ENCODE peak calls at places on chromosomes 13 and 19, in five cellular contexts. Y, N, O, Z and F are unnamed samples.

GRCh38 chr19:18045307-18046013 is 37.5 kb downstream of the ARRDC2 start:
- DNase-seq in Y (no peak), N (no peak), O (no peak), Z (no peak), F (no peak)

GRCh38 chr13:52405767-52406494 is at the start of gene THSD1:
- DNase-seq in Y (peak), N (peak), O (no peak), Z (peak), F (peak)

GRCh38 chr19:51695702-51696315 is 2.7 kb downstream of the SPACA6 start:
- DNase-seq in Y (no peak), N (no peak), O (no peak), Z (no peak), F (no peak)

GRCh38 chr13:26011996-26012688 is 39.7 kb downstream of the SHISA2 start:
- DNase-seq in Y (no peak), N (no peak), O (no peak), Z (no peak), F (no peak)

GRCh38 chr19:489418-490196 is 6.7 kb upstream of the MADCAM1 start:
- DNase-seq in Y (no peak), N (peak), O (no peak), Z (peak), F (peak)

GRCh38 chr13:109345433-109345941 is 440.9 kb downstream of the IRS2 start:
- DNase-seq in Y (no peak), N (peak), O (no peak), Z (no peak), F (peak)

GRCh38 chr13:108902557-108903155 is 273.2 kb downstream of the MYO16 start:
- DNase-seq in Y (no peak), N (no peak), O (no peak), Z (no peak), F (no peak)

GRCh38 chr19:50514346-50515167 is 844 bp upstream of the ASPDH start:
- DNase-seq in Y (peak), N (no peak), O (no peak), Z (peak), F (no peak)

DNA sequence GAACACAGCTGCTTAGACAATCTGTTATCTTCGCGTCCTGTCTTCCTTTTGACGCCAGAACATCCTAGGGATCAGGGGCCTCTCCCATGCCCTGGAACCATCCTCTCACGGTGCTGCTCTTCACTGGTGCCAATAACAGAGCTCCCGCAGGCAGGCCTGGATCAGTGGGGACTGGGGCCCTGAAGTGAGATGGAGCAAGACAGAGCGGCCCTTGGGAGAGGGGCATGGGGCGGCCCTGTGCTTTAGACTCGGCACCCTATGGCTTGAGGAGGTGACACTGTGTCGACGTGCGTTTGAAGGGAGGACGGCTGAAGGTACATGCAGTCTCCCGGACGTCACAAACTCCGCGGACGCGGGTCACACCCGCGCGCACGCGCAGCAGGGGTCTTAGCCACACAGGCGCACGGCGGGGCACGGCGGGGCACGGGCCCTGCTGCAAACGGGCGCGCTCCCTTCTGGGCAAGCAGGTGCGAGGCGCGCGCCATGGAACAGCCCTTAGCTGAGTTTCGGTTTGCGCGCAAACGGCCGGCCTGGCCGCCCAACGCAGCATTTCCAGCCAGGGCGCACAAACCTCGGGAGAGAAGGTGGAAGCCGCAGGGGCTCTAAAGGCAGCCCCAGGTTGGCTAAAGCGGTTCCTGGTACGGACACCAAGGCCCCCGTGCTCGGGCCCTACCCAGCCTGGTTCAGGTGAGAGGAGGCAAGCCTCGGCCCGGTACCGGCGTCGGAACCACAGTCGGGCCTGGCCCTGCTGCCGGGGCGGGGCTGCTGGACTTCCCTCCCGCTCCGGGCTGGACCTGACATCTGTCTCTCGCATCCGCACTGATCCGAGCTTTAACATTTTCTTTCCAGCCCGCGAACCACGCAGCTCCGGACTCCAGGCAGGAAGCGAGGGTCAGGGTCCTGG is 16.5 kb upstream of the RNF17 start:
- DNase-seq in Y (no peak), N (no peak), O (no peak), Z (peak), F (no peak)
- H3K4me3 ChIP-seq in Y (no peak), N (peak), O (peak), Z (peak), F (no peak)

GRCh38 chr13:27171244-27171829 is at the start of gene USP12:
- DNase-seq in Y (no peak), N (peak), O (no peak), Z (no peak), F (peak)
- TF ChIP-seq CTCF in Y (no peak), N (peak), O (no peak), Z (peak), F (no peak)

GRCh38 chr13:27794075-27794691 is 1.9 kb downstream of the GSX1 start:
- DNase-seq in Y (no peak), N (no peak), O (no peak), Z (no peak), F (no peak)

GRCh38 chr13:27791901-27792392 is 336 bp upstream of the GSX1 start:
- DNase-seq in Y (no peak), N (no peak), O (no peak), Z (no peak), F (no peak)

GRCh38 chr13:27791146-27791900 is 960 bp upstream of the GSX1 start:
- DNase-seq in Y (no peak), N (no peak), O (no peak), Z (no peak), F (no peak)

GRCh38 chr13:27793377-27794074 is 1.2 kb downstream of the GSX1 start:
- DNase-seq in Y (no peak), N (no peak), O (no peak), Z (no peak), F (no peak)

GRCh38 chr13:27792393-27793218 is at the start of gene GSX1:
- DNase-seq in Y (peak), N (peak), O (no peak), Z (peak), F (peak)
- H3K4me3 ChIP-seq in Y (peak), N (no peak), O (no peak), Z (peak), F (no peak)

DNA sequence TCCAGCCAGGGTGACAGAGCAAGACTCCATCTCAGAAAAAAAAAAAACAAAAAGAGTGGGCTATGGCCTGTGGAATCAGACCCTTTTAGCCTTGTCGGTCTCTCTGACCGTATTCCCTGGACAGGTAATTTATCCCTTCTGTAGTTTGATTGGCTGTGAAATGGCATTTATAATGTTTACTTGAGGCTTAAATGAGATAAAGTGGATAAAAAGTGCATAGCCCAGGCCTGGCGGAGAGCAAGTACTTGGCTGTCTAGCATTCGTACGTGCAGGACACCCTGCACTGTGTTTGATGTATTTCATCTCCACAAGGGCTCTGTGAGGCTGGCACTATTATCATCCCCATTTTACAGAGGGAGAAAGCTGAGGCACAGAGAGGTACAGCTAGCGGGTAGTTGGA is 7.0 kb downstream of the NTN5 start:
- DNase-seq in Y (no peak), N (no peak), O (no peak), Z (no peak), F (no peak)
- TF ChIP-seq CTCF in Y (no peak), N (no peak), O (no peak), Z (no peak), F (no peak)

GRCh38 chr13:46593403-46593802 is 40.4 kb downstream of the LRCH1 start:
- DNase-seq in Y (no peak), N (no peak), O (no peak), Z (no peak), F (no peak)
- H3K4me3 ChIP-seq in Y (no peak), N (no peak), O (no peak), Z (no peak), F (no peak)

DNA sequence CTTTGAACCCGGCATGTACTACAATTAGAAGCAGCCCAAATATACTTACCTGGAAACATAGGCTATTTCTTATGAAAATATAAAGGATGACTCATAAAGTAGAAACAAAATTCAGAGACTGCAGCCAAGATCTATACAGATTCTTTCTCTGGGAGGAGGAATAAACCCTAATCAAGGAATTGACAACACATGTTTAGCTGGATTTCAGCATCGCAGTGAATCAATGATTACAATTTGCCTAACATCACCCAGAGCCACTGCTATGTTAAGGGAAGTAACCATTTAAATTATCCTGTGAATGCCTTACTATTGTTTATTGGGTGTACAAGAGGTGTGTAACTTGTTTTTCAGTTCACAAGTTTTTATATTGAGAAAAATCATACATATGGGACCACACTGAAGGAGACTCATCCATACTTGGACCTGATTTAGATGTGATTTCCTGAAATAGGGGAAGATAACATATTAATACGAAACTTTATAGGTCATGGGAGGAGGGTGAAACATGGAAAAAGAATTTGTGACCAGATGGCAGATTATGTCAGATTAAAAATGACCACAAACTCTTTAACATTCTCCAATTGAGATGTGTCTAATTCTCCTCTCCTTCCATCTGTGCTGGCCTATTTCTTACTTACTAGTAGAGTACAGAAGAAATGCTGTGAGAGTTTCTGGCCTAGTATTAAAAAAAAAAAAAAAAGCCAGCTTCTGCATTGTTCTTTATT is 1168.4 kb downstream of the SLITRK1 start:
- DNase-seq in Y (no peak), N (peak), O (no peak), Z (no peak), F (peak)
- TF ChIP-seq CTCF in Y (no peak), N (no peak), O (no peak), Z (no peak), F (no peak)

DNA sequence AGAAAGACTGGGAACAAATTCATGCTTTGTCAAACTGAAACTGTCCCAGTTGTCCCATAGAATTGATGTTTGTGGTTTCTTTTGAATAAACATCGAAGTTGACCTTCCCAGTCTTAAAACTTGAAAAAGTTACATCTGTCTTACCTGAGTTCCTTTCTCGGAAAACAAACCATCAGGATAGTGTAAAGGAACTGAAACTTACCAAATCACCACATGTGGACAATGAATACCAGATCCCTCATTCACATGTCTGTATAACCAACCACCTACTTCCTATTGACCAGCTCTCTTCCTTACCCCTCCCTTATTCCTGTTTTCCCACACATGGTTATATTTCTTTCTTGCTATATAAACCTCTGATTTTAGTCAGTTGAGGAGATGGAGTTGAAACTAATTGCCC is 791.7 kb upstream of the PCDH20 start:
- DNase-seq in Y (no peak), N (no peak), O (no peak), Z (no peak), F (no peak)
- H3K4me3 ChIP-seq in Y (no peak), N (no peak), O (no peak), Z (no peak), F (no peak)

DNA sequence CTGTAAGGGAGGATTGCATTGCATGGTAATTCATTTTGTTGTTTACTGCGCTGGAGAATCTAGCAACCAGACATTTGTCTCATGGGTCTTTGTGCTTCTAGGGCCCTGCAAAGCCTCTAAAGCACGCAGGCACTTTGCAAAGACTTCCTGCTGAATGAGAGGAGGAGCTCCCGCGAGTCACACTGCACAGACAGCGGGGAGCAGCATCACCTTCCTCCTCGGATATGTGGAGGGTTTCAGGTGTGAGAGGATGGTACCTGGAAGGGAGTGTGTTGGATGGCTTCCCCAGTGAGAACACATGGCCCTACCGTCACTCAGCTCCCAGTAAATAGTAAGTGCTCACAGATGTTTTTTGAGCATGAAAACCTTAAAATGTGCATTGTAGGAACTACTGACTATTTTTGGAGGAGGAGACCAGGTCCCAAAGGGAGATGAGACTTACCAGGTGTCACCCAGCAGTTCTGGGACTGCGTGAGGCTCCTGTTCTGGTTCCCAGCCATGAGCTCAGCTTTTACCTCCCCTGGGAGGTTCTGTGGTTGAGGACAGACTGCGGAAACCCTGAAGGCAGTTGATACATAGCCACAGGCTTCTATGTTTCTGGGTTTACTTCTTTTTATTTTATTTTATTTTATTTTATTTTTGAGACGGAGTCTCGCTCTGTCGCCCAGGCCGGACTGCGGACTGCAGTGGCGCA is 278.1 kb downstream of the FGF9 start:
- DNase-seq in Y (no peak), N (no peak), O (no peak), Z (no peak), F (no peak)
- TF ChIP-seq CTCF in Y (no peak), N (no peak), O (no peak), Z (no peak), F (no peak)